ENCODE peak calls at places on chromosomes 1 and 21, in four cellular contexts. O is A549, R is tibial nerve, Q is HepG2. H is an unnamed sample.

GRCh38 chr1:219518168-219518905 is 94.6 kb downstream of the ZC3H11B start:
- DNase-seq in O (peak), R (no peak), Q (no peak), H (no peak)

GRCh38 chr1:237124856-237125462 is 83.0 kb downstream of the RYR2 start:
- DNase-seq in O (peak), R (no peak), Q (peak), H (no peak)

GRCh38 chr1:30756545-30757195 is 904 bp downstream of the LAPTM5 start:
- DNase-seq in O (peak), R (peak), Q (no peak), H (no peak)

GRCh38 chr1:53625049-53625448 is 113.9 kb downstream of the GLIS1 start:
- DNase-seq in O (no peak), R (peak), Q (no peak), H (no peak)

GRCh38 chr1:56525463-56526155 is 53.8 kb downstream of the PLPP3 start:
- DNase-seq in O (no peak), R (peak), Q (no peak), H (no peak)

GRCh38 chr1:113912594-113913311 is 7.6 kb downstream of the DCLRE1B start:
- DNase-seq in O (no peak), R (no peak), Q (no peak), H (peak)

GRCh38 chr1:166174108-166174507 is 7.3 kb upstream of the FAM78B start:
- DNase-seq in O (no peak), R (peak), Q (no peak), H (no peak)

GRCh38 chr21:46227811-46228344 is 696 bp downstream of the LSS start:
- DNase-seq in O (no peak), R (no peak), Q (no peak), H (no peak)

GRCh38 chr21:15967661-15968060 is 237.9 kb downstream of the USP25 start:
- DNase-seq in O (no peak), R (no peak), Q (no peak), H (no peak)

GRCh38 chr1:234955107-234955731 is 173.4 kb downstream of the TOMM20 start:
- DNase-seq in O (no peak), R (no peak), Q (no peak), H (no peak)

GRCh38 chr21:42114646-42115045 is 43.5 kb downstream of the UMODL1 start:
- DNase-seq in O (no peak), R (no peak), Q (no peak), H (no peak)

GRCh38 chr1:85030536-85030935 is 17.8 kb downstream of the MCOLN3 start:
- DNase-seq in O (no peak), R (no peak), Q (no peak), H (no peak)

GRCh38 chr1:20921285-20921684 is 134.2 kb upstream of the HP1BP3 start:
- DNase-seq in O (no peak), R (no peak), Q (no peak), H (no peak)

GRCh38 chr1:172637522-172637921 is 21.4 kb upstream of the FASLG start:
- DNase-seq in O (no peak), R (no peak), Q (peak), H (no peak)

GRCh38 chr1:156247460-156248322 is at the start of gene PAQR6:
- DNase-seq in O (no peak), R (no peak), Q (peak), H (no peak)

GRCh38 chr1:201649776-201650607 is 111.1 kb downstream of the NAV1 start:
- DNase-seq in O (peak), R (peak), Q (no peak), H (peak)
- TF ChIP-seq CTCF in O (no peak), R (no peak), Q (no peak), H (no peak)

GRCh38 chr1:211683396-211684297 is 8.2 kb upstream of the NEK2 start:
- DNase-seq in O (no peak), R (no peak), Q (no peak), H (no peak)

GRCh38 chr1:211684331-211684730 is 8.9 kb upstream of the NEK2 start:
- DNase-seq in O (no peak), R (no peak), Q (no peak), H (no peak)

GRCh38 chr1:211677659-211678058 is 2.2 kb upstream of the NEK2 start:
- DNase-seq in O (no peak), R (no peak), Q (no peak), H (no peak)

GRCh38 chr1:211684791-211685190 is 9.4 kb upstream of the NEK2 start:
- DNase-seq in O (no peak), R (no peak), Q (no peak), H (no peak)

DNA sequence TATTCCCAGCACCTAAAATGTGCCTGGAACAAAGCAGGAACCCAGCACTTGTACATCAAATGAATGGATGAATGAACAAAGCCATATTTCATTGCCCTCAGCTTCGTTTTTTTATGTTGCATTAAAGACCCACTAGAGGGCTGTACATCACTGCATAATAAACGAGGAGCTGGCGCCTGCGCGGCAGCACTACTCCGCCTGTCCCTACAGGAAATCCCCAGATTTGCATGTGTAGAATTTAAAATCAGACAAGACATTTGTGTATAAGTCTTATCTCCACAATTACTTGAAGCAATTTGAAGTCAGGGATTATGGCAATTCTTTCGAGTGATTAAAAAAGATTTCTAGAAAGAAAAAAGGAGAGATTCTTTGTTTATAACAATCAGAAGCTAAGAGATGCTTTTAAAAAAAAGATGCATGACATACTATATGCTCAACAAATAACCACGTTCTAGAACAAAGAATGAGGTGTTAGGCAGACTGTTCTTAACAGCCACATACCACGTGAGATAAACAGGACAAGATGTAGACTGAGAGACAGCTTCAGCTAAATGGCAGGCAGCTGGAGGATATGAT is 5.4 kb upstream of the NEK2 start:
- DNase-seq in O (peak), R (peak), Q (peak), H (peak)
- TF ChIP-seq EP300 in O (no peak), R (no peak), Q (no peak), H (no peak)

DNA sequence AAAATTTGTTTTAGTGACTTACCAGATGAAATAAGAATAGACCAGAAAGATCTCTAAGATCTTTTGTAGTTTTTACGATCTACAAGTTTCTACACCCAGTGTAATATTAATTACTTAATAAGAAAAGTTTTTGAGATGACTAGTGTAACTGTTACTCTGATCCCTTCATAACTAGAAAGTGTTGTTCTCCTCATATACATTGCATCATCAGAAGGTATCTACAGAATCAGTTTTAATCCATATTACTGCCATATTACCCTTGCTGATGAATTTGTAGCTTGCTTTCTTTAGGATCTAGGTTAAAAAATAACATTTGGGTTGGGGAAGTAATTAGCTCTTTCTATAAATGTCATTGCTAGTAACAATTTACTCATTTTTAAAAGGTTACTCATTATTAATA is 72.5 kb downstream of the GPR161 start:
- DNase-seq in O (no peak), R (no peak), Q (no peak), H (no peak)
- TF ChIP-seq CTCF in O (no peak), R (no peak), Q (no peak), H (no peak)

DNA sequence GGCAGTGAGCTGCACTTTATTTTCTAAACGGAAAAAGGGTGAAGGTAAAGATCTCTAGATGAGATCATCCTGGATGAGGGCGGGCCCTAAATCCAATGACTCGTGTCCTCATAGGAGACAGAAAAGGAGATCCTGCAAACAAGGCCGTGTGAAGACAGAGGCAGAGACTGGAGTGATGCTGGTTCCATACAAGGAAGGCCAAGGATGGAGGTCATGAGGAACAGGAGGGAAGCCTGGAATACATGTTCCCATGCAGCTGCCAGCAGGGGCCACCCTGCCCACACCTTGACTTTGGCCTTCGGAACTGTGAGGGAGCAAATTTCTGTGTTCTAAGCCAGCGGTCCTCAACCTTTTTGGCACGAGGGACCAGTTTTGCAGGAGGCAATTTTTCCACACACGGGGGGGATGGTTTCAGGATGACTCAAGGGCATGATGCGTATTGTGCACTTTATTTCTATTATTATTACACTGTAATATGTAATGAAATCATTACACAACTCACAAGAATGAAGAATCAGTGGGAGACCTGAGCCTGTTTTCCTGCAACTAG is 94.3 kb downstream of the PSMG1 start:
- DNase-seq in O (no peak), R (no peak), Q (peak), H (no peak)
- TF ChIP-seq EP300 in O (no peak), R (no peak), Q (no peak), H (no peak)

GRCh38 chr1:178797590-178797989 is 72.5 kb downstream of the RALGPS2 start:
- DNase-seq in O (no peak), R (no peak), Q (no peak), H (no peak)

GRCh38 chr1:178792394-178792793 is 67.3 kb downstream of the RALGPS2 start:
- DNase-seq in O (no peak), R (no peak), Q (no peak), H (no peak)

GRCh38 chr1:178798232-178798861 is 72.5 kb downstream of the ANGPTL1 start:
- DNase-seq in O (no peak), R (no peak), Q (no peak), H (no peak)

DNA sequence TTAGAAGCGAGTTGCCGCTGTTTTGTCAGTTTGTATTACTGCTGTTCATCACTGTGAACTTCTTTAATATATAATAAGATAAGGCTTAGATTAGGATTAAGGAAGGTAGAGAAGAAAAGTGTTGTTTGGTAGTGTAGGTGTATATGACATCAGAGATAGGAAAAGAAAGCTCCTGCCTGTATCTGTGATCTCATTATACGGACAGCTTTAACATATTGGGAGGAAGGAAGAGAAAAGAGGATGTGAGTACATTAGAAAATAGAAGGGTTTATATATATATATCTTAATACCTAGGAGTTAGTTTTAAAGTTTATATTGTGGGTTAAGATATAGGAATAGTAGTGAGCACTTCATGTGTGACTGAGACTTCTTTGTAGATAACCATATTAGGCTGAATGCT is 71.0 kb downstream of the RALGPS2 start:
- DNase-seq in O (no peak), R (no peak), Q (no peak), H (no peak)
- TF ChIP-seq CTCF in O (no peak), R (no peak), Q (no peak), H (no peak)

DNA sequence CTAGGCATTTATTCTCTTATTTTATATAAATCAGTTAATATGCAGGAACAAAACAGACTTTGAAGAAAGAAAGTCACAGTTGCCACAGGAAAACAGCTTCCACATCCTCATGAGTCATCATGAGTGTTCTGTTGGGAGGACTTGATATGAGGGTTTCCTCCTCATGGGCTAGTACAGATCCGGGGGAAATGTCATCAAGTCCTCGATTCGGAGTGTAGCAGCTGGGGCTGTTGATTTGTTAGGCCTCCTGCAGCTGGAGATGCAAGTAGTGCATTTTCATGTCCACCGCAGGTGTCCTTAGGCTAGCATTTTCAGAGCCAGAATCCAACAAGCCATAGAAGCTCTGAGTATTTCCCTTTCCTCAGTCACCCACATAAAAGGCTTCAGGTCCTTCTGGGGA is 36.7 kb downstream of the ADAM30 start:
- DNase-seq in O (no peak), R (no peak), Q (no peak), H (no peak)
- TF ChIP-seq EP300 in O (no peak), R (no peak), Q (no peak), H (no peak)

GRCh38 chr1:243422362-243422761 is 166.5 kb downstream of the SDCCAG8 start:
- DNase-seq in O (no peak), R (no peak), Q (no peak), H (no peak)

GRCh38 chr1:243431591-243431990 is 175.8 kb downstream of the SDCCAG8 start:
- DNase-seq in O (no peak), R (no peak), Q (no peak), H (no peak)

GRCh38 chr1:243432136-243432535 is 176.3 kb downstream of the SDCCAG8 start:
- DNase-seq in O (no peak), R (no peak), Q (no peak), H (no peak)

GRCh38 chr1:243428617-243429342 is 172.9 kb downstream of the SDCCAG8 start:
- DNase-seq in O (no peak), R (no peak), Q (no peak), H (no peak)

GRCh38 chr1:243428084-243428483 is 172.2 kb downstream of the SDCCAG8 start:
- DNase-seq in O (no peak), R (no peak), Q (no peak), H (no peak)
- TF ChIP-seq CTCF in O (no peak), R (no peak), Q (no peak), H (no peak)

GRCh38 chr1:205301220-205301821 is 20.2 kb downstream of the NUAK2 start:
- DNase-seq in O (no peak), R (no peak), Q (peak), H (peak)
- TF ChIP-seq EP300 in O (peak), R (peak), Q (peak), H (no peak)

GRCh38 chr1:31771891-31772668 is 7.9 kb upstream of the ADGRB2 start:
- DNase-seq in O (no peak), R (no peak), Q (no peak), H (no peak)
- TF ChIP-seq CTCF in O (no peak), R (no peak), Q (no peak), H (no peak)

DNA sequence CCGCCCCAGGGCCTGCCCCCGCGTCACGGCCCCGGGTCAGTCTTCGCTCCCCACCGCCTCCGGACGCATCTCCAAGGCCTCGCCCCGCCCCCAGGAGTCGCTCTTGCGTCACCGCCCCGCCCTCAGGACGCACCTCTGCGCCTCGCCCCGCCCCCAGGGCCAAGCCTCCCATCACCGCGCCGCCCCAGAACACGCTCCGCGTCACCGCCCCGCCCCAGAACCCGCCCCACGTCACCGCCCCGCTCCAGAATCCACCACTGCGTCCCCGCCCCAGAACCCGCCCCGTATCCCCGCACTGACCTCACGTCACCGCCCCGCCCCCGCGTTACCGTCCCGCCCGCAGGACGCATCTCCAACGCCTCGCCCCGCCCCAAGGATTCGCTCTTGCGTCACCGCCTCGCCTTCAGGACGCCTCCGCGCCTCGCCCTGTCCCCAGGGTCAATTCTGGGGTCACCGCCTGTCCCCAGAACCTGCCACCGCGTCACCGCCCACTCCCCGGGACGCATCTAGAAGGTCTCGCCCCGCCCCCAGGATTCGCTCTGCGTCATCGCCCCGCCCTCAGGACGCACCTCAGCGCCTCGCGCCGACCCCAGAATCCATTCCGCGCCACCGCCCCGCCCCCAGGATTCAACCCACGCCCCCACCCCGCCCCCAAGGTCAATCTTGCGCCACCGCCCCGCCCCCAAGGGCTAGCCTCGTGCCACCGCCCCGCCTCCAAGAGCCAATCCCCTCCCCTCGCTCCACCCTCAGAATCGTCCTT is 448 bp upstream of the CASP9 start:
- DNase-seq in O (peak), R (peak), Q (peak), H (peak)
- TF ChIP-seq EP300 in O (no peak), R (no peak), Q (no peak), H (peak)